ENCODE peak calls at places on chromosome 14, in nine cellular contexts. One of them, this sample, is unnamed.

GRCh38 chr14:79424462-79424861 is 786.8 kb downstream of the DIO2 start:
- DNase-seq in stomach: no peak
- DNase-seq in upper lobe of left lung: no peak
- DNase-seq in GM23338: no peak
- DNase-seq in spleen: no peak
- DNase-seq in transverse colon: no peak
- DNase-seq in prostate gland: no peak
- DNase-seq in esophagus muscularis mucosa: no peak
- DNase-seq in HL-60: no peak
- DNase-seq in this sample: no peak

GRCh38 chr14:71591929-71592328 is 340.3 kb upstream of the RGS6 start:
- DNase-seq in GM23338: no peak
- DNase-seq in prostate gland: no peak
- DNase-seq in transverse colon: no peak
- DNase-seq in stomach: no peak
- DNase-seq in esophagus muscularis mucosa: no peak
- DNase-seq in spleen: no peak
- DNase-seq in HL-60: peak; percentile 1
- DNase-seq in upper lobe of left lung: no peak
- DNase-seq in this sample: no peak

GRCh38 chr14:105069554-105069886 is 4.3 kb upstream of the GPR132 start:
- DNase-seq in GM23338: no peak
- DNase-seq in prostate gland: no peak
- DNase-seq in stomach: no peak
- DNase-seq in upper lobe of left lung: no peak
- DNase-seq in esophagus muscularis mucosa: no peak
- DNase-seq in spleen: no peak
- DNase-seq in transverse colon: no peak
- DNase-seq in HL-60: no peak
- DNase-seq in this sample: no peak

GRCh38 chr14:39266871-39267591 is 33.3 kb downstream of the MIA2 start:
- DNase-seq in stomach: peak; percentile 84
- DNase-seq in GM23338: peak; percentile 90
- DNase-seq in esophagus muscularis mucosa: peak; percentile 93
- DNase-seq in upper lobe of left lung: peak; percentile 95
- DNase-seq in transverse colon: peak; percentile 89
- DNase-seq in HL-60: peak; percentile 64
- DNase-seq in spleen: peak; percentile 97
- DNase-seq in prostate gland: peak; percentile 68
- DNase-seq in this sample: peak; percentile 90

GRCh38 chr14:92646952-92647461 is 101.4 kb downstream of the LGMN start:
- DNase-seq in transverse colon: peak; percentile 46
- DNase-seq in prostate gland: peak; percentile 52
- DNase-seq in HL-60: no peak
- DNase-seq in stomach: no peak
- DNase-seq in spleen: peak; percentile 27
- DNase-seq in upper lobe of left lung: no peak
- DNase-seq in esophagus muscularis mucosa: no peak
- DNase-seq in GM23338: no peak
- DNase-seq in this sample: no peak

GRCh38 chr14:68395585-68395984 is 397.3 kb downstream of the ZFP36L1 start:
- DNase-seq in GM23338: no peak
- DNase-seq in esophagus muscularis mucosa: no peak
- DNase-seq in upper lobe of left lung: no peak
- DNase-seq in stomach: no peak
- DNase-seq in spleen: no peak
- DNase-seq in HL-60: no peak
- DNase-seq in prostate gland: no peak
- DNase-seq in transverse colon: no peak
- DNase-seq in this sample: peak; percentile 74

GRCh38 chr14:63323148-63323547 is 4.4 kb upstream of the GPHB5 start:
- DNase-seq in upper lobe of left lung: no peak
- DNase-seq in HL-60: no peak
- DNase-seq in GM23338: peak; percentile 24
- DNase-seq in spleen: no peak
- DNase-seq in stomach: no peak
- DNase-seq in esophagus muscularis mucosa: no peak
- DNase-seq in prostate gland: no peak
- DNase-seq in transverse colon: no peak
- DNase-seq in this sample: no peak

GRCh38 chr14:72142328-72142727 is 210.1 kb downstream of the RGS6 start:
- DNase-seq in stomach: no peak
- DNase-seq in spleen: no peak
- DNase-seq in GM23338: no peak
- DNase-seq in prostate gland: no peak
- DNase-seq in HL-60: no peak
- DNase-seq in esophagus muscularis mucosa: no peak
- DNase-seq in transverse colon: no peak
- DNase-seq in upper lobe of left lung: no peak
- DNase-seq in this sample: no peak

GRCh38 chr14:41749425-41749824 is 142.7 kb downstream of the LRFN5 start:
- DNase-seq in esophagus muscularis mucosa: no peak
- DNase-seq in transverse colon: no peak
- DNase-seq in GM23338: no peak
- DNase-seq in spleen: no peak
- DNase-seq in prostate gland: no peak
- DNase-seq in stomach: no peak
- DNase-seq in HL-60: no peak
- DNase-seq in upper lobe of left lung: no peak
- DNase-seq in this sample: no peak

GRCh38 chr14:23021479-23021878 is 11.5 kb upstream of the C14orf93 start:
- DNase-seq in stomach: no peak
- DNase-seq in esophagus muscularis mucosa: no peak
- DNase-seq in transverse colon: no peak
- DNase-seq in spleen: no peak
- DNase-seq in upper lobe of left lung: no peak
- DNase-seq in prostate gland: no peak
- DNase-seq in GM23338: no peak
- DNase-seq in HL-60: no peak
- DNase-seq in this sample: no peak

GRCh38 chr14:70886421-70887206 is 20.6 kb upstream of the PCNX1 start:
- DNase-seq in stomach: no peak
- DNase-seq in transverse colon: peak; percentile 63
- DNase-seq in HL-60: no peak
- DNase-seq in spleen: no peak
- DNase-seq in prostate gland: no peak
- DNase-seq in GM23338: no peak
- DNase-seq in upper lobe of left lung: no peak
- DNase-seq in esophagus muscularis mucosa: no peak
- DNase-seq in this sample: no peak

GRCh38 chr14:100691395-100692025 is 35.2 kb upstream of the DLK1 start:
- DNase-seq in stomach: no peak
- DNase-seq in GM23338: no peak
- DNase-seq in transverse colon: no peak
- DNase-seq in upper lobe of left lung: peak; percentile 88
- DNase-seq in spleen: no peak
- DNase-seq in HL-60: no peak
- DNase-seq in prostate gland: no peak
- DNase-seq in esophagus muscularis mucosa: no peak
- DNase-seq in this sample: no peak

GRCh38 chr14:102545461-102546265 is 36.1 kb upstream of the ANKRD9 start:
- DNase-seq in HL-60: no peak
- DNase-seq in prostate gland: no peak
- DNase-seq in transverse colon: no peak
- DNase-seq in stomach: no peak
- DNase-seq in spleen: no peak
- DNase-seq in upper lobe of left lung: no peak
- DNase-seq in GM23338: peak; percentile 85
- DNase-seq in esophagus muscularis mucosa: no peak
- DNase-seq in this sample: no peak

GRCh38 chr14:96246535-96246839 is 9.5 kb upstream of the BDKRB1 start:
- DNase-seq in esophagus muscularis mucosa: no peak
- DNase-seq in upper lobe of left lung: no peak
- DNase-seq in stomach: no peak
- DNase-seq in spleen: no peak
- DNase-seq in HL-60: peak; percentile 34
- DNase-seq in GM23338: no peak
- DNase-seq in transverse colon: no peak
- DNase-seq in prostate gland: no peak
- DNase-seq in this sample: no peak

GRCh38 chr14:72708708-72709475 is 185.0 kb downstream of the DPF3 start:
- DNase-seq in spleen: no peak
- DNase-seq in prostate gland: no peak
- DNase-seq in esophagus muscularis mucosa: no peak
- DNase-seq in HL-60: no peak
- DNase-seq in upper lobe of left lung: no peak
- DNase-seq in GM23338: peak; percentile 46
- DNase-seq in stomach: no peak
- DNase-seq in transverse colon: no peak
- DNase-seq in this sample: no peak

GRCh38 chr14:102493585-102493984 is 16.0 kb downstream of the ANKRD9 start:
- DNase-seq in HL-60: no peak
- DNase-seq in upper lobe of left lung: no peak
- DNase-seq in GM23338: no peak
- DNase-seq in prostate gland: no peak
- DNase-seq in stomach: no peak
- DNase-seq in spleen: peak; percentile 53
- DNase-seq in transverse colon: no peak
- DNase-seq in esophagus muscularis mucosa: no peak
- DNase-seq in this sample: no peak

GRCh38 chr14:21097616-21098133 is 780 bp downstream of the ZNF219 start:
- DNase-seq in stomach: no peak
- DNase-seq in transverse colon: peak; percentile 62
- DNase-seq in upper lobe of left lung: peak; percentile 74
- DNase-seq in GM23338: peak; percentile 84
- DNase-seq in spleen: peak; percentile 79
- DNase-seq in HL-60: no peak
- DNase-seq in prostate gland: no peak
- DNase-seq in esophagus muscularis mucosa: no peak
- DNase-seq in this sample: no peak

GRCh38 chr14:21098892-21099595 is 589 bp upstream of the ZNF219 start:
- DNase-seq in stomach: no peak
- DNase-seq in esophagus muscularis mucosa: no peak
- DNase-seq in HL-60: no peak
- DNase-seq in transverse colon: no peak
- DNase-seq in GM23338: no peak
- DNase-seq in spleen: no peak
- DNase-seq in upper lobe of left lung: no peak
- DNase-seq in prostate gland: no peak
- DNase-seq in this sample: no peak

GRCh38 chr14:21100931-21101330 is at the start of gene TMEM253:
- DNase-seq in upper lobe of left lung: no peak
- DNase-seq in spleen: no peak
- DNase-seq in stomach: no peak
- DNase-seq in esophagus muscularis mucosa: no peak
- DNase-seq in transverse colon: peak; percentile 84
- DNase-seq in prostate gland: no peak
- DNase-seq in HL-60: no peak
- DNase-seq in GM23338: no peak
- DNase-seq in this sample: no peak

GRCh38 chr14:21098134-21098891 is at the start of gene ZNF219:
- DNase-seq in stomach: peak; percentile 53
- DNase-seq in esophagus muscularis mucosa: no peak
- DNase-seq in upper lobe of left lung: peak; percentile 91
- DNase-seq in prostate gland: peak; percentile 83
- DNase-seq in spleen: peak; percentile 86
- DNase-seq in GM23338: peak; percentile 93
- DNase-seq in transverse colon: peak; percentile 76
- DNase-seq in HL-60: no peak
- DNase-seq in this sample: peak; percentile 85

GRCh38 chr14:21099596-21099985 is 1.1 kb upstream of the ZNF219 start:
- DNase-seq in GM23338: no peak
- DNase-seq in transverse colon: no peak
- DNase-seq in esophagus muscularis mucosa: no peak
- DNase-seq in upper lobe of left lung: no peak
- DNase-seq in HL-60: no peak
- DNase-seq in spleen: no peak
- DNase-seq in prostate gland: no peak
- DNase-seq in stomach: no peak
- DNase-seq in this sample: no peak
- H3K4me3 ChIP-seq in GM23338: peak overlapping the region; percentile 61
- H3K4me3 ChIP-seq in transverse colon: no peak overlapping the region
- H3K4me3 ChIP-seq in esophagus muscularis mucosa: peak overlapping the region; percentile 86
- H3K4me3 ChIP-seq in upper lobe of left lung: no peak overlapping the region
- H3K4me3 ChIP-seq in HL-60: no peak overlapping the region
- H3K4me3 ChIP-seq in spleen: no peak overlapping the region
- H3K4me3 ChIP-seq in prostate gland: no peak overlapping the region
- H3K4me3 ChIP-seq in stomach: peak overlapping the region; percentile 76
- H3K4me3 ChIP-seq in this sample: peak overlapping the region; percentile 81

DNA sequence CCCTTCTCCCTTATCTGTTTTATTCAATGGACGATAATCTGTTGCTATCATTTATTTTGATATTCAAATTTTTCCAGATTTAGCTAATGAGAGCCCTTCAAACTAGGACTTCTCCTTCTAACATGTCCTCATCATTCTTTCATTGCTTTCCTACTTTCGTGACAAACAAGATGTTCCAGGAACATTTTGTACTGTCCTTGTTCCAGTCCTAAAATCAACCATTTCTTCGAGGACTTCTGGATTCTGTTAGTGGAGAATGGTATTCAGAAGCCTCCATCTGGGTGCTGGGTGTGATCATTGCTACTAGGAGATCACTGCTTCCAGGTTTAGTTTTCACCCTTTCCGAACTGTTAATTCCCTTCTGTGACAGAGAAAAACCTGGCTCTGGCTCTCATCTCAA is 29.5 kb upstream of the FBXO34 start:
- DNase-seq in upper lobe of left lung: no peak
- DNase-seq in HL-60: no peak
- DNase-seq in esophagus muscularis mucosa: no peak
- DNase-seq in transverse colon: no peak
- DNase-seq in GM23338: no peak
- DNase-seq in prostate gland: no peak
- DNase-seq in stomach: no peak
- DNase-seq in spleen: no peak
- DNase-seq in this sample: no peak
- TF ChIP-seq POLR2AphosphoS5 in upper lobe of left lung: no peak
- TF ChIP-seq POLR2AphosphoS5 in HL-60: no peak
- TF ChIP-seq POLR2AphosphoS5 in esophagus muscularis mucosa: peak; percentile 41
- TF ChIP-seq POLR2AphosphoS5 in transverse colon: no peak
- TF ChIP-seq POLR2AphosphoS5 in GM23338: no peak
- TF ChIP-seq POLR2AphosphoS5 in prostate gland: peak; percentile 51
- TF ChIP-seq POLR2AphosphoS5 in stomach: no peak
- TF ChIP-seq POLR2AphosphoS5 in spleen: no peak
- TF ChIP-seq POLR2AphosphoS5 in this sample: peak; percentile 70

GRCh38 chr14:95143813-95144620 is 13.3 kb downstream of the DICER1 start:
- DNase-seq in transverse colon: no peak
- DNase-seq in upper lobe of left lung: no peak
- DNase-seq in GM23338: no peak
- DNase-seq in esophagus muscularis mucosa: no peak
- DNase-seq in stomach: no peak
- DNase-seq in HL-60: no peak
- DNase-seq in prostate gland: no peak
- DNase-seq in spleen: no peak
- DNase-seq in this sample: no peak
- H3K4me3 ChIP-seq in transverse colon: no peak overlapping the region
- H3K4me3 ChIP-seq in upper lobe of left lung: no peak overlapping the region
- H3K4me3 ChIP-seq in GM23338: no peak overlapping the region
- H3K4me3 ChIP-seq in esophagus muscularis mucosa: peak overlapping the region; percentile 2
- H3K4me3 ChIP-seq in stomach: no peak overlapping the region
- H3K4me3 ChIP-seq in HL-60: peak overlapping the region; percentile 6
- H3K4me3 ChIP-seq in prostate gland: no peak overlapping the region
- H3K4me3 ChIP-seq in spleen: no peak overlapping the region
- H3K4me3 ChIP-seq in this sample: peak overlapping the region; percentile 13

DNA sequence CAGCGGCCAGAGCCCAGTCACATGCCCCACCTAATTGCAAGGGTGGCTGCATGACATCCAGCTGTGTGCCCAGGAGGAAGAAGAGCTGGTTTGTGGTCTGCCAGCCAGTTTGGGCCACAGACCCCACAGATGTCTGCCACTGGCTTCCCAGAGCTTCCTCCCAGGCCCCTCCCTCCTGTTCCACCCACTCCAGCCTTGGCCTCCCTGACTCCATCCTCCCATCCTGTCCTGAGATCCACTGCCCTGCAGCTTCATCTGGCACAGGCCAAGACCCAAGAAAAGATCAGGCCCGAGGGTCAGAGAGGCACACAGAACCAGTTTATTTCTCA is 5.9 kb downstream of the NGB start:
- DNase-seq in upper lobe of left lung: no peak
- DNase-seq in stomach: no peak
- DNase-seq in prostate gland: no peak
- DNase-seq in GM23338: no peak
- DNase-seq in transverse colon: no peak
- DNase-seq in esophagus muscularis mucosa: no peak
- DNase-seq in spleen: peak; percentile 53
- DNase-seq in HL-60: no peak
- DNase-seq in this sample: no peak
- TF ChIP-seq POLR2AphosphoS5 in upper lobe of left lung: no peak
- TF ChIP-seq POLR2AphosphoS5 in stomach: no peak
- TF ChIP-seq POLR2AphosphoS5 in prostate gland: no peak
- TF ChIP-seq POLR2AphosphoS5 in GM23338: no peak
- TF ChIP-seq POLR2AphosphoS5 in transverse colon: no peak
- TF ChIP-seq POLR2AphosphoS5 in esophagus muscularis mucosa: no peak
- TF ChIP-seq POLR2AphosphoS5 in spleen: no peak
- TF ChIP-seq POLR2AphosphoS5 in HL-60: no peak
- TF ChIP-seq POLR2AphosphoS5 in this sample: no peak